ENCODE peak calls at places on chromosomes 6 and 20, in nine cellular contexts. G is hepatocyte; E is GM23248; H is mesendoderm; R is CD8-positive, alpha-beta memory T cell; O is left lung; N is lower lobe of right lung; F is psoas muscle; A is suprapubic skin. K is an unnamed sample.

GRCh38 chr6:123529058-123529457 is 107.7 kb downstream of the TRDN start:
- DNase-seq in G (no peak), E (no peak), H (no peak), R (no peak), O (no peak), N (no peak), F (no peak), A (no peak), K (no peak)

GRCh38 chr6:137217801-137218472 is 1.2 kb downstream of the IFNGR1 start:
- DNase-seq in G (peak; percentile 57), E (peak; percentile 81), H (peak; percentile 17), R (no peak), O (no peak), N (peak; percentile 59), F (no peak), A (no peak), K (no peak)

GRCh38 chr6:139386404-139386803 is 12.0 kb upstream of the CITED2 start:
- DNase-seq in G (no peak), E (no peak), H (peak; percentile 60), R (no peak), O (no peak), N (no peak), F (no peak), A (no peak), K (no peak)

GRCh38 chr20:57869291-57869950 is 159.6 kb upstream of the PMEPA1 start:
- DNase-seq in G (no peak), E (no peak), H (no peak), R (no peak), O (no peak), N (no peak), F (no peak), A (no peak), K (no peak)

GRCh38 chr20:60292001-60292520 is 333.8 kb downstream of the CDH26 start:
- DNase-seq in G (no peak), E (no peak), H (no peak), R (no peak), O (no peak), N (no peak), F (no peak), A (no peak), K (no peak)

GRCh38 chr6:140907235-140907634 is 1225.5 kb upstream of the GJE1 start:
- DNase-seq in G (no peak), E (no peak), H (no peak), R (no peak), O (peak; percentile 68), N (no peak), F (no peak), A (no peak), K (no peak)

GRCh38 chr6:43457643-43458042 is 2.3 kb upstream of the DLK2 start:
- DNase-seq in G (peak; percentile 11), E (no peak), H (no peak), R (no peak), O (no peak), N (no peak), F (no peak), A (no peak), K (no peak)

GRCh38 chr6:87277123-87277522 is 45.3 kb upstream of the SMIM8 start:
- DNase-seq in G (no peak), E (peak; percentile 23), H (no peak), R (no peak), O (no peak), N (no peak), F (no peak), A (no peak), K (no peak)

GRCh38 chr20:19975901-19976300 is 41.3 kb upstream of the NAA20 start:
- DNase-seq in G (no peak), E (peak; percentile 58), H (no peak), R (no peak), O (no peak), N (no peak), F (no peak), A (no peak), K (no peak)

GRCh38 chr20:19976595-19977372 is 40.4 kb upstream of the NAA20 start:
- DNase-seq in G (peak; percentile 62), E (peak; percentile 91), H (peak; percentile 95), R (no peak), O (peak; percentile 80), N (peak; percentile 83), F (peak; percentile 66), A (no peak), K (no peak)

GRCh38 chr20:19975436-19975799 is 41.7 kb upstream of the NAA20 start:
- DNase-seq in G (no peak), E (peak; percentile 66), H (no peak), R (no peak), O (peak; percentile 74), N (peak; percentile 52), F (no peak), A (no peak), K (no peak)

GRCh38 chr20:19974621-19975435 is 42.3 kb upstream of the NAA20 start:
- DNase-seq in G (peak; percentile 85), E (peak; percentile 96), H (no peak), R (no peak), O (peak; percentile 94), N (peak; percentile 91), F (peak; percentile 90), A (peak; percentile 94), K (no peak)

DNA sequence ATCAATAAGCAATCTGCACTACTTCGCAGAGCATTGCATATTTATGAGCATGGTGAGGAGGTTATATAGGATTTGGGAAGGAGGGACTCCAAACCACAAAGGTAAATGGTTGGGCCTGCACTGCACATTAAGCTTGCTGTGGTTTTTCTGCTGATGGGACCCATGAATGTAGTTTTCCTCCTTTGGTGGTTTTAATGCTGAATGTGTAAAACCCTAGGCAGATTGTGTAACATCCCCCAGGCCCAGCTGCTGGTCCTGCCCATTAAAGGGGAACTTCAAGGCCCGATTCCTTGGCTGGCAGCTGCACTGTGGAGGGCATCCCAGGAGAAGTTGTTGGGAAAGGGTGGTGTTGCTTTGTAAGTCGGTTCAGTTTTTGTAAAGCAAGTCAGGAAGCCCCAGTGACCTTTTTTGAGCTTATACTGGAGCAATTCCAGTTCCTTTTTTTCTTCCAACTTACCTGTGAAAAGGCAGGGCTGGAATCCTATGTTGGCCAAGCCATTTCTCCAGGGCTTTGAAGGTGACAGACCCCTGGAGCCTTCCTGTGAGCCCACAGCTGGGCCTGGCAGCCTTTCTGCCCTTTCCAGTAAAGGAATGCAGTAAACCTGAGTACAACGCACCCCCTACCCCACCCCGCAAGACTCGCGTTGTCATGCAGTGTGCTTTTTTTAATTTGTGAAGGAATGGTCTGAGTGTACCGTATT is 43.1 kb upstream of the NAA20 start:
- DNase-seq in G (peak; percentile 60), E (peak; percentile 82), H (no peak), R (no peak), O (peak; percentile 80), N (peak; percentile 71), F (peak; percentile 78), A (peak; percentile 89), K (no peak)
- H3K4me1 ChIP-seq in G (peaks cover 46% of the 10 kb centered on the region), E (peaks cover 33% of the 10 kb centered on the region), H (peaks cover 2% of the 10 kb centered on the region), R (no peaks in the 10 kb centered on the region), O (peaks cover 28% of the 10 kb centered on the region), N (peaks cover 90% of the 10 kb centered on the region), F (peaks cover 59% of the 10 kb centered on the region), A (peaks cover 63% of the 10 kb centered on the region), K (no peaks in the 10 kb centered on the region)

DNA sequence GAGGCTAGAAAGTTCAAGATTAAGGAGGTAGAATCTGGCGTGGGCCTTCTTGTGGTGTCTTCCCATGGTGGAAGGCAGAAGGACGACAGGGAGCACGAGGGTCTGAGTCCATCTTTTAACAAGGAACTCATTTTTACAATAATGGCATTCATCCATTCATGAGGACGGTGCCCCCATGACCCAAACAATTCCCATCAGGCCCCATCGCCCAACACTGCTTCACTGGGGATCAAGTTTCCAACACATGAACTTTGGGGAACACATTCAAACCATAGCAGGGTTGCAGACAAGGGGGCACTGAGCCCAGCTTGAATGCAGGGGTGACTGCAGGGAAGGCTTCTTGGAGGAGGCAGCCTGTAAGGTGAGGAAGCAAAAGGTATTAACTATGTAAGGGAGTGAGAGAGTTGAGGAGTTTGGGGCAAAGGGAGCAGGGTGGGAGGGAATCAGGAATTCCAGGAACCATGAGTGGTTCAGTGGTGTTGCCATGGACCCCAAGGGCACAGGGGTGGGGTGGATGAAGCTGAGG is 5.5 kb downstream of the RAB44 start:
- DNase-seq in G (no peak), E (no peak), H (no peak), R (no peak), O (no peak), N (no peak), F (no peak), A (peak; percentile 68), K (no peak)
- H3K4me3 ChIP-seq in G (no peak overlapping the region), E (no peak overlapping the region), H (no peak overlapping the region), R (no peak overlapping the region), O (no peak overlapping the region), N (no peak overlapping the region), F (no peak overlapping the region), A (no peak overlapping the region), K (no peak overlapping the region)

GRCh38 chr20:427401-427800 is 19.3 kb downstream of the RBCK1 start:
- DNase-seq in G (no peak), E (no peak), H (no peak), R (no peak), O (no peak), N (no peak), F (no peak), A (no peak), K (no peak)

GRCh38 chr20:430091-430999 is 22.2 kb downstream of the RBCK1 start:
- DNase-seq in G (no peak), E (no peak), H (no peak), R (no peak), O (no peak), N (no peak), F (no peak), A (no peak), K (no peak)

GRCh38 chr20:428658-429200 is 20.6 kb downstream of the RBCK1 start:
- DNase-seq in G (no peak), E (no peak), H (no peak), R (no peak), O (no peak), N (no peak), F (no peak), A (no peak), K (no peak)

GRCh38 chr20:426564-426963 is 18.5 kb downstream of the RBCK1 start:
- DNase-seq in G (no peak), E (no peak), H (no peak), R (no peak), O (no peak), N (no peak), F (no peak), A (no peak), K (no peak)

GRCh38 chr20:427849-428657 is 20.0 kb downstream of the RBCK1 start:
- DNase-seq in G (no peak), E (no peak), H (no peak), R (no peak), O (no peak), N (no peak), F (no peak), A (no peak), K (no peak)
- H3K36me3 ChIP-seq in G (no peaks in the 10 kb centered on the region), E (no peaks in the 10 kb centered on the region), H (peaks cover 6% of the 10 kb centered on the region), R (peaks cover 12% of the 10 kb centered on the region), O (peaks cover 93% of the 10 kb centered on the region), N (peaks cover 97% of the 10 kb centered on the region), F (peaks cover 84% of the 10 kb centered on the region), A (peaks cover 79% of the 10 kb centered on the region), K (no peaks in the 10 kb centered on the region)

GRCh38 chr6:41575598-41575997 is 29.4 kb downstream of the FOXP4 start:
- DNase-seq in G (no peak), E (no peak), H (no peak), R (no peak), O (no peak), N (no peak), F (no peak), A (no peak), K (no peak)

GRCh38 chr6:41578714-41579610 is 32.8 kb downstream of the FOXP4 start:
- DNase-seq in G (no peak), E (no peak), H (peak; percentile 93), R (no peak), O (no peak), N (no peak), F (no peak), A (no peak), K (no peak)

GRCh38 chr6:41577865-41578713 is 31.9 kb downstream of the FOXP4 start:
- DNase-seq in G (peak; percentile 71), E (peak; percentile 67), H (peak; percentile 93), R (no peak), O (no peak), N (no peak), F (no peak), A (no peak), K (no peak)

GRCh38 chr6:41576667-41577066 is 30.5 kb downstream of the FOXP4 start:
- DNase-seq in G (no peak), E (no peak), H (no peak), R (no peak), O (no peak), N (no peak), F (no peak), A (no peak), K (no peak)

DNA sequence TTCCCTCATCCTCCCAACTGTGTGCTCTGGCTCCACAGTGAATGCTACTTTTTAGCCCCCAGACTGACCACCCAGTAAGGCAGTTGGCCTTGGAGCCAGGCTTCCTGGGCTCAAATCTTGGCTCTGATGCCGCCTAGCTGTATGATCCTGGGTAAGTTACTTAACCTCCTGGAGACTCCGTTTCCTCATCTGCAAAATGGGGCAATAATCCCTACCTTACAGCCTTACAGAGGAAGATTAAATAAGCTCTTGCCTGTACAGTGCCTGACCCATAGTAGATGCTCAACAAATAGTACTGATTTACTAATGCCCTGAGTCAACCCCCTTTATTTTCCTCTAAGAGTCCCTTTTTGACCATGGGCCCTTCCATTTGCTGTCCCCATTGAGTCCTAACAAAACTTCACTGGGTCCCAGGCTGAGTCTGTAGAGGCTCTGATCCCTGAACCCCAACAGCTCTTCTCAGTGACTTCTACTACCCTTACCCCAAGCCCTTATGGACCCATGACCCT is 31.2 kb downstream of the FOXP4 start:
- DNase-seq in G (no peak), E (no peak), H (no peak), R (no peak), O (no peak), N (no peak), F (no peak), A (no peak), K (no peak)
- H3K4me1 ChIP-seq in G (peaks cover 60% of the 10 kb centered on the region), E (peaks cover 20% of the 10 kb centered on the region), H (peaks cover 26% of the 10 kb centered on the region), R (no peaks in the 10 kb centered on the region), O (peaks cover 15% of the 10 kb centered on the region), N (peaks cover 39% of the 10 kb centered on the region), F (peaks cover 17% of the 10 kb centered on the region), A (peaks cover 17% of the 10 kb centered on the region), K (no peaks in the 10 kb centered on the region)

K was measured in naive thymus-derived CD4-positive, alpha-beta T cell.